ENCODE peak calls at places on chromosomes 16 and 17, in five cellular contexts. Q is BJ, W is type B pancreatic cell, X is Peyer's patch, U is MM.1S. G is an unnamed sample.

GRCh38 chr16:51624083-51624775 is 473.2 kb upstream of the SALL1 start:
- DNase-seq in U (no peak), X (no peak), Q (no peak), W (no peak), G (no peak)

GRCh38 chr16:67015317-67015731 is 13.6 kb upstream of the CBFB start:
- DNase-seq in U (no peak), X (peak; percentile 19), Q (no peak), W (no peak), G (peak; percentile 23)

GRCh38 chr17:38729886-38730525 is at the start of gene CISD3:
- DNase-seq in X (peak; percentile 94), Q (peak; percentile 20), U (peak; percentile 94), W (peak; percentile 87), G (peak; percentile 95)

GRCh38 chr16:19380316-19380715 is 37.4 kb upstream of the TMC5 start:
- DNase-seq in W (no peak), U (peak; percentile 82), X (no peak), Q (no peak), G (no peak)

GRCh38 chr16:75921281-75921680 is 195.0 kb upstream of the CPHXL start:
- DNase-seq in U (no peak), Q (no peak), W (no peak), X (no peak), G (no peak)

GRCh38 chr16:2898831-2899563 is 12.7 kb upstream of the FLYWCH1 start:
- DNase-seq in Q (no peak), U (no peak), X (no peak), W (no peak), G (no peak)

GRCh38 chr17:20008242-20009051 is 712 bp upstream of the SPECC1 start:
- DNase-seq in U (no peak), W (no peak), Q (no peak), X (peak; percentile 51), G (peak; percentile 46)

GRCh38 chr17:50353600-50354195 is 7.8 kb downstream of the XYLT2 start:
- DNase-seq in W (no peak), X (no peak), U (no peak), Q (no peak), G (no peak)

GRCh38 chr16:68737046-68737729 is at the start of gene CDH1:
- DNase-seq in W (peak; percentile 86), U (no peak), Q (no peak), X (peak; percentile 98), G (peak; percentile 65)

GRCh38 chr17:10052414-10052813 is 146.0 kb downstream of the GAS7 start:
- DNase-seq in W (no peak), X (no peak), U (no peak), Q (no peak), G (no peak)

GRCh38 chr17:3777366-3777765 is 23.6 kb downstream of the ITGAE start:
- DNase-seq in W (no peak), U (no peak), Q (no peak), X (no peak), G (no peak)

GRCh38 chr16:75801307-75801706 is 75.0 kb upstream of the CPHXL start:
- DNase-seq in X (no peak), U (no peak), Q (no peak), W (no peak), G (no peak)

GRCh38 chr17:38728290-38728831 is 1.8 kb upstream of the CISD3 start:
- DNase-seq in X (no peak), U (peak; percentile 10), W (no peak), Q (no peak), G (no peak)

GRCh38 chr16:56121156-56121500 is 70.2 kb upstream of the GNAO1 start:
- DNase-seq in Q (no peak), X (no peak), U (no peak), W (no peak), G (no peak)

GRCh38 chr16:29850998-29851397 is 12.0 kb downstream of the CDIPT start:
- DNase-seq in U (no peak), W (no peak), X (no peak), Q (no peak), G (no peak)

GRCh38 chr16:11857161-11857560 is 5.8 kb upstream of the RSL1D1 start:
- DNase-seq in U (no peak), Q (no peak), X (no peak), W (no peak), G (no peak)

GRCh38 chr17:29176500-29177351 is 3.5 kb downstream of the MYO18A start:
- DNase-seq in U (peak; percentile 88), X (peak; percentile 90), W (no peak), Q (no peak), G (peak; percentile 82)
- TF ChIP-seq CTCF in U (no peak), X (no peak), W (no peak), Q (no peak), G (no peak)

DNA sequence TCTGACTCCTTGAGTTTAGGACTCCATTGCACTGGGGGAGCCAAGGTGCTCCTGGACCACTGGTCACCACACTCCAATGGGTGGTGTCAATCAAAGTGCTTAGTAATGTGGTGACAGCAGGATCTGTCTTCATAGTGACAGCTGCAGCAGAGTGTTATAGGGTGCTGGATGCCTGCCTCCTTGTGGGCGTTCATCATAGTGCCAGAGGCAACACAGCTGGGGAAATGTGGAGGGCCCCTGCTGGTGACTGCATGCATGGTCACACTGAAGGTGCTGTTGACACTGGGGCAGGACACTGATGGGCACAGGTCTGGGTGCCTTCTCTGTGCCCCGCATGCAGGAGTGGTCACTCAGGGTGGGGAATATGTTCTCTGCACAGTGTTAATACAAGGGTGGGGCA is 177.5 kb upstream of the CDH8 start:
- DNase-seq in X (no peak), W (no peak), Q (no peak), U (no peak), G (no peak)
- TF ChIP-seq CTCF in X (no peak), W (peak; percentile 43), Q (no peak), U (peak; percentile 13), G (no peak)

GRCh38 chr17:15143524-15143923 is 121.6 kb downstream of the PMP22 start:
- DNase-seq in Q (no peak), W (no peak), U (no peak), X (no peak), G (no peak)
- TF ChIP-seq CTCF in Q (no peak), W (no peak), U (no peak), X (no peak), G (no peak)

DNA sequence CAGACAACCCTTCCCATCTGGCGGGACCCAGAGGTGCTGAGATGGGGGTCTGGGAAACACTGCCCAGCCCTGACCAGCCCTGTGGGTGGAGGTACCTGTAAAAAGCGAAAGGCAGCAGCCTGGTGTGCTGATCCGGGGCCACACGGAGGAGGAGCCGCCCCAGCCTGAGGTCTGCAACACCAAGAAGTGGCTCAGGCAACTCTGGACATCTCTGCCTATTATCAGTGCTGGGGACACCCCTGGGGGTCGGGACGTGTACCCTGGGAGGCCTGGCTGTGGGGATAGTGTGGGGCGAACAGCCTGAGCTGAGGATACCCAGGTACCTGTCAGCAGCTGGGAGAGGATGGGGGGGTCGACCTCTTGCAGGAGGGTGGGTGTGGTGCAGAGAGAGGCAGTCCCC is 18.0 kb downstream of the ZNF276 start:
- DNase-seq in U (no peak), Q (no peak), X (no peak), W (no peak), G (no peak)
- TF ChIP-seq CTCF in U (no peak), Q (no peak), X (no peak), W (no peak), G (no peak)

GRCh38 chr17:12899604-12900003 is 110.3 kb downstream of the ARHGAP44 start:
- DNase-seq in U (no peak), X (no peak), Q (no peak), W (no peak), G (no peak)
- TF ChIP-seq CTCF in U (no peak), X (no peak), Q (no peak), W (no peak), G (no peak)

GRCh38 chr16:894841-895240 is 75.9 kb downstream of the LMF1 start:
- DNase-seq in Q (no peak), U (no peak), X (no peak), W (no peak), G (no peak)
- TF ChIP-seq CTCF in Q (no peak), U (no peak), X (no peak), W (no peak), G (no peak)

DNA sequence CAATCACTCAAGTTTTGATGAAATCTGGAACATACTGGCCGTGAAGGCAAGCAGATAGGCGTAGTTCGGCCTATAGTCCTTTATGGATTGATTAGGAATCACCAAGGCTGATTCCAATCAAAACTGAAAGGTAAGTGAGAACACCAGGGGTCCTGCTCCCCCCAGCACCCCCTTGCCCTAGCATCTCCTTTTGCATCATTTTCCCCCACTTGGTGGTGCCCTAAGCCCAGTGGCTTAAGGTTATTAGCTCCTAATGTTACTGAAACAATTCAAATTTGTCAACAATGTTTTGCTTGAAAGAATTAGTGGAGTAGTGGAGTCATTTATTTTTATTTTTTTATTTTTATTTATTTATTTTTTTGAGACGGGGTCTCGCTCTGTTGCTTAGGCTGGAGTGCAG is 4.9 kb downstream of the SLFN14 start:
- DNase-seq in W (no peak), U (no peak), Q (no peak), X (no peak), G (no peak)
- TF ChIP-seq CTCF in W (peak; percentile 32), U (peak; percentile 23), Q (peak; percentile 18), X (no peak), G (no peak)